ENCODE peak calls at places on chromosome 7, in five cellular contexts. T is trophoblast cell, O is BJ, L is AG09309, R is DMS153. N is an unnamed sample.

GRCh38 chr7:99992330-99993037 is 16.7 kb upstream of the AZGP1 start:
- DNase-seq in T (no peak), R (no peak), O (no peak), L (no peak), N (no peak)

GRCh38 chr7:155493744-155494538 is 36.0 kb downstream of the EN2 start:
- DNase-seq in O (no peak), L (no peak), R (no peak), T (no peak), N (no peak)

GRCh38 chr7:48389977-48390376 is 218.7 kb downstream of the ABCA13 start:
- DNase-seq in L (peak; percentile 0), R (no peak), O (no peak), T (peak; percentile 35), N (no peak)

GRCh38 chr7:77253151-77253550 is 53.5 kb upstream of the FGL2 start:
- DNase-seq in O (no peak), L (no peak), T (peak; percentile 74), R (no peak), N (no peak)

GRCh38 chr7:371119-371778 is 81.3 kb downstream of the FOXL3 start:
- DNase-seq in O (no peak), R (no peak), T (peak; percentile 15), L (no peak), N (no peak)

GRCh38 chr7:6588566-6588965 is 1.3 kb upstream of the INTS15 start:
- DNase-seq in R (no peak), T (no peak), O (no peak), L (no peak), N (peak; percentile 15)

GRCh38 chr7:128357366-128357662 is 4.2 kb downstream of the PRRT4 start:
- DNase-seq in T (no peak), L (no peak), R (no peak), O (no peak), N (no peak)

GRCh38 chr7:130669051-130669700 is 628 bp upstream of the COPG2 start:
- DNase-seq in L (no peak), O (no peak), R (no peak), T (no peak), N (no peak)

GRCh38 chr7:104010052-104010909 is 20.8 kb upstream of the RELN start:
- DNase-seq in O (no peak), L (no peak), R (no peak), T (no peak), N (no peak)

GRCh38 chr7:130831817-130832481 is 97.9 kb upstream of the KLF14 start:
- DNase-seq in O (no peak), T (peak; percentile 62), L (no peak), R (no peak), N (peak; percentile 23)

GRCh38 chr7:148963583-148964509 is 64.5 kb downstream of the PDIA4 start:
- DNase-seq in O (no peak), T (peak; percentile 22), L (no peak), R (peak; percentile 21), N (no peak)

GRCh38 chr7:128455556-128456254 is at the start of gene HILPDA:
- DNase-seq in L (peak; percentile 93), R (peak; percentile 82), O (peak; percentile 76), T (peak; percentile 99), N (peak; percentile 70)

GRCh38 chr7:136709876-136710275 is 158.6 kb upstream of the CHRM2 start:
- DNase-seq in R (no peak), L (no peak), T (no peak), O (no peak), N (no peak)

GRCh38 chr7:80243425-80243824 is 108.8 kb downstream of the GNAI1 start:
- DNase-seq in O (no peak), R (no peak), L (no peak), T (peak; percentile 79), N (no peak)

GRCh38 chr7:102287465-102288146 is 938 bp downstream of the SH2B2 start:
- DNase-seq in T (peak; percentile 76), O (no peak), R (no peak), L (no peak), N (no peak)

GRCh38 chr7:15104411-15105092 is 202.0 kb upstream of the DGKB start:
- DNase-seq in T (no peak), O (no peak), L (no peak), R (peak; percentile 85), N (no peak)

GRCh38 chr7:139619367-139619657 is 95.8 kb downstream of the CLEC2L start:
- DNase-seq in O (peak; percentile 21), R (no peak), L (peak; percentile 33), T (no peak), N (peak; percentile 91)

GRCh38 chr7:26011039-26011696 is 140.8 kb upstream of the NFE2L3 start:
- DNase-seq in T (no peak), O (no peak), L (no peak), R (no peak), N (no peak)

GRCh38 chr7:140404565-140405080 is 765 bp downstream of the RAB19 start:
- DNase-seq in R (no peak), T (no peak), L (no peak), O (no peak), N (no peak)

GRCh38 chr7:98826811-98827231 is 43.0 kb downstream of the TMEM130 start:
- DNase-seq in O (no peak), R (peak; percentile 22), T (no peak), L (no peak), N (peak; percentile 19)

GRCh38 chr7:33411000-33411399 is 281.6 kb downstream of the BBS9 start:
- DNase-seq in T (no peak), R (no peak), L (no peak), O (no peak), N (no peak)